ENCODE peak calls at places on chromosome 10, in ten cellular contexts. I is cardiac septum, A is astrocyte of the spinal cord, F is ELF-1, D is putamen, N is esophagus muscularis mucosa, Q is endothelial cell, T is H54, E is T-helper 2 cell, C is ACHN. V is an unnamed sample.

GRCh38 chr10:49219248-49219647 is 31.1 kb upstream of the TMEM273 start:
- DNase-seq in Q (no peak), C (no peak), E (no peak), A (no peak), T (no peak), D (no peak), F (no peak), I (no peak), N (no peak), V (no peak)

GRCh38 chr10:59971915-59972314 is 65.6 kb upstream of the CCDC6 start:
- DNase-seq in Q (no peak), N (no peak), I (no peak), E (no peak), D (no peak), A (peak), T (no peak), F (peak), C (no peak), V (no peak)

GRCh38 chr10:92729886-92730285 is 40.1 kb downstream of the HHEX start:
- DNase-seq in D (no peak), A (no peak), F (no peak), N (no peak), C (no peak), E (no peak), T (no peak), Q (no peak), I (no peak), V (no peak)

GRCh38 chr10:86536294-86536861 is 14.8 kb upstream of the WAPL start:
- DNase-seq in F (peak), I (no peak), T (no peak), Q (no peak), C (no peak), A (no peak), N (no peak), D (no peak), E (peak), V (no peak)

GRCh38 chr10:11742009-11742778 is at the start of gene ECHDC3:
- DNase-seq in A (peak), E (peak), I (peak), Q (peak), N (no peak), D (no peak), C (peak), F (peak), T (no peak), V (no peak)

GRCh38 chr10:13717571-13717935 is 130.8 kb downstream of the PRPF18 start:
- DNase-seq in F (no peak), N (no peak), Q (no peak), D (no peak), E (no peak), A (no peak), T (no peak), C (no peak), I (no peak), V (no peak)

GRCh38 chr10:3995302-3996210 is 210.5 kb upstream of the KLF6 start:
- DNase-seq in E (no peak), C (no peak), Q (no peak), F (no peak), A (peak), D (no peak), N (peak), I (no peak), T (no peak), V (no peak)

GRCh38 chr10:127194598-127194997 is 1.8 kb downstream of the INSYN2A start:
- DNase-seq in A (no peak), F (no peak), D (peak), Q (no peak), N (no peak), C (no peak), T (no peak), E (no peak), I (no peak), V (no peak)

V was measured in coronary artery.